ENCODE peak calls at places on chromosome 13, in five cellular contexts. One of them, this sample, is unnamed.
A peak's percentile ranks its signal among the peaks of the same experiment; 100 is the strongest.

GRCh38 chr13:26168276-26168814 is 53.8 kb downstream of the RNF6 start:
- DNase-seq in colonic mucosa: no peak
- DNase-seq in HCT116: no peak
- DNase-seq in left lung: no peak
- DNase-seq in upper lobe of right lung: no peak
- DNase-seq in this sample: no peak

GRCh38 chr13:75764251-75764650 is 128.1 kb downstream of the LMO7 start:
- DNase-seq in upper lobe of right lung: no peak
- DNase-seq in colonic mucosa: no peak
- DNase-seq in HCT116: no peak
- DNase-seq in left lung: no peak
- DNase-seq in this sample: no peak

GRCh38 chr13:59259416-59260000 is 904.2 kb downstream of the DIAPH3 start:
- DNase-seq in upper lobe of right lung: no peak
- DNase-seq in HCT116: no peak
- DNase-seq in left lung: no peak
- DNase-seq in colonic mucosa: no peak
- DNase-seq in this sample: no peak

GRCh38 chr13:98466634-98467236 is 110.2 kb downstream of the STK24 start:
- DNase-seq in HCT116: no peak
- DNase-seq in left lung: no peak
- DNase-seq in upper lobe of right lung: no peak
- DNase-seq in colonic mucosa: no peak
- DNase-seq in this sample: peak; percentile 42

GRCh38 chr13:111114362-111115050 is 604 bp upstream of the ARHGEF7 start:
- DNase-seq in upper lobe of right lung: peak; percentile 77
- DNase-seq in left lung: no peak
- DNase-seq in colonic mucosa: no peak
- DNase-seq in HCT116: no peak
- DNase-seq in this sample: no peak

GRCh38 chr13:74101436-74101835 is 32.8 kb downstream of the KLF12 start:
- DNase-seq in colonic mucosa: no peak
- DNase-seq in upper lobe of right lung: no peak
- DNase-seq in left lung: no peak
- DNase-seq in HCT116: no peak
- DNase-seq in this sample: no peak

GRCh38 chr13:93758575-93758974 is 532.0 kb downstream of the GPC6 start:
- DNase-seq in HCT116: no peak
- DNase-seq in left lung: no peak
- DNase-seq in colonic mucosa: no peak
- DNase-seq in upper lobe of right lung: no peak
- DNase-seq in this sample: peak; percentile 0

GRCh38 chr13:94703271-94703670 is 9.1 kb downstream of the SOX21 start:
- DNase-seq in upper lobe of right lung: no peak
- DNase-seq in left lung: no peak
- DNase-seq in colonic mucosa: no peak
- DNase-seq in HCT116: no peak
- DNase-seq in this sample: no peak

GRCh38 chr13:104586010-104586746 is 1520.0 kb upstream of the SLC10A2 start:
- DNase-seq in HCT116: peak; percentile 18
- DNase-seq in upper lobe of right lung: no peak
- DNase-seq in colonic mucosa: peak; percentile 57
- DNase-seq in left lung: no peak
- DNase-seq in this sample: peak; percentile 17

GRCh38 chr13:102235689-102236088 is 166.2 kb downstream of the FGF14 start:
- DNase-seq in left lung: no peak
- DNase-seq in colonic mucosa: no peak
- DNase-seq in upper lobe of right lung: no peak
- DNase-seq in HCT116: no peak
- DNase-seq in this sample: no peak

GRCh38 chr13:30429721-30430694 is 7.7 kb downstream of the UBE2L5 start:
- DNase-seq in colonic mucosa: no peak
- DNase-seq in upper lobe of right lung: no peak
- DNase-seq in left lung: no peak
- DNase-seq in HCT116: peak; percentile 60
- DNase-seq in this sample: peak; percentile 91

GRCh38 chr13:113437408-113438010 is 15.8 kb downstream of the ADPRHL1 start:
- DNase-seq in HCT116: no peak
- DNase-seq in upper lobe of right lung: no peak
- DNase-seq in colonic mucosa: no peak
- DNase-seq in left lung: no peak
- DNase-seq in this sample: no peak

GRCh38 chr13:47455581-47455980 is 545.5 kb downstream of the SUCLA2 start:
- DNase-seq in upper lobe of right lung: no peak
- DNase-seq in colonic mucosa: no peak
- DNase-seq in left lung: no peak
- DNase-seq in HCT116: no peak
- DNase-seq in this sample: no peak

GRCh38 chr13:98370806-98371553 is 193.9 kb upstream of the RNF113B start:
- DNase-seq in HCT116: no peak
- DNase-seq in left lung: no peak
- DNase-seq in colonic mucosa: no peak
- DNase-seq in upper lobe of right lung: no peak
- DNase-seq in this sample: no peak

GRCh38 chr13:113400621-113401451 is 36.9 kb upstream of the GRTP1 start:
- DNase-seq in HCT116: no peak
- DNase-seq in left lung: peak; percentile 51
- DNase-seq in upper lobe of right lung: peak; percentile 66
- DNase-seq in colonic mucosa: no peak
- DNase-seq in this sample: no peak

GRCh38 chr13:42363941-42364612 is 92.1 kb downstream of the AKAP11 start:
- DNase-seq in left lung: no peak
- DNase-seq in colonic mucosa: no peak
- DNase-seq in HCT116: no peak
- DNase-seq in upper lobe of right lung: no peak
- DNase-seq in this sample: peak; percentile 44

GRCh38 chr13:92530364-92530763 is 696.2 kb upstream of the GPC6 start:
- DNase-seq in HCT116: no peak
- DNase-seq in left lung: no peak
- DNase-seq in colonic mucosa: no peak
- DNase-seq in upper lobe of right lung: no peak
- DNase-seq in this sample: no peak

GRCh38 chr13:30907167-30907761 is 1.2 kb downstream of the MEDAG start:
- DNase-seq in left lung: no peak
- DNase-seq in colonic mucosa: no peak
- DNase-seq in upper lobe of right lung: no peak
- DNase-seq in HCT116: no peak
- DNase-seq in this sample: no peak

GRCh38 chr13:78689011-78689410 is 30.1 kb upstream of the OBI1 start:
- DNase-seq in HCT116: no peak
- DNase-seq in colonic mucosa: no peak
- DNase-seq in left lung: no peak
- DNase-seq in upper lobe of right lung: no peak
- DNase-seq in this sample: no peak

GRCh38 chr13:106569233-106570095 is 1.5 kb upstream of the ARGLU1 start:
- DNase-seq in upper lobe of right lung: no peak
- DNase-seq in colonic mucosa: no peak
- DNase-seq in HCT116: no peak
- DNase-seq in left lung: no peak
- DNase-seq in this sample: no peak

GRCh38 chr13:75788494-75788991 is 152.4 kb downstream of the LMO7 start:
- DNase-seq in HCT116: no peak
- DNase-seq in left lung: peak; percentile 74
- DNase-seq in colonic mucosa: peak; percentile 74
- DNase-seq in upper lobe of right lung: no peak
- DNase-seq in this sample: no peak

GRCh38 chr13:26623125-26623524 is 65.6 kb downstream of the WASF3 start:
- DNase-seq in HCT116: no peak
- DNase-seq in left lung: no peak
- DNase-seq in upper lobe of right lung: no peak
- DNase-seq in colonic mucosa: no peak
- DNase-seq in this sample: no peak

GRCh38 chr13:71964491-71965108 is 97.6 kb upstream of the DACH1 start:
- DNase-seq in colonic mucosa: no peak
- DNase-seq in HCT116: no peak
- DNase-seq in left lung: no peak
- DNase-seq in upper lobe of right lung: no peak
- DNase-seq in this sample: no peak

GRCh38 chr13:98563071-98563470 is 13.8 kb downstream of the STK24 start:
- DNase-seq in colonic mucosa: no peak
- DNase-seq in HCT116: no peak
- DNase-seq in left lung: no peak
- DNase-seq in upper lobe of right lung: no peak
- DNase-seq in this sample: no peak

GRCh38 chr13:51758691-51759090 is 45.3 kb downstream of the DHRS12 start:
- DNase-seq in HCT116: no peak
- DNase-seq in upper lobe of right lung: no peak
- DNase-seq in colonic mucosa: no peak
- DNase-seq in left lung: no peak
- DNase-seq in this sample: no peak

GRCh38 chr13:101452519-101453485 is at the start of gene ITGBL1:
- DNase-seq in colonic mucosa: no peak
- DNase-seq in left lung: peak; percentile 65
- DNase-seq in HCT116: no peak
- DNase-seq in upper lobe of right lung: no peak
- DNase-seq in this sample: no peak

GRCh38 chr13:22061371-22061805 is 390.5 kb downstream of the FGF9 start:
- DNase-seq in HCT116: no peak
- DNase-seq in colonic mucosa: no peak
- DNase-seq in upper lobe of right lung: no peak
- DNase-seq in left lung: no peak
- DNase-seq in this sample: no peak

GRCh38 chr13:48233097-48233885 is at the start of gene ITM2B:
- DNase-seq in upper lobe of right lung: peak; percentile 93
- DNase-seq in colonic mucosa: peak; percentile 84
- DNase-seq in HCT116: peak; percentile 13
- DNase-seq in left lung: peak; percentile 95
- DNase-seq in this sample: peak; percentile 79

GRCh38 chr13:102089177-102089576 is 312.7 kb downstream of the FGF14 start:
- DNase-seq in colonic mucosa: no peak
- DNase-seq in upper lobe of right lung: no peak
- DNase-seq in left lung: no peak
- DNase-seq in HCT116: no peak
- DNase-seq in this sample: no peak

GRCh38 chr13:43686557-43686956 is 100.2 kb downstream of the ENOX1 start:
- DNase-seq in colonic mucosa: no peak
- DNase-seq in left lung: no peak
- DNase-seq in upper lobe of right lung: no peak
- DNase-seq in HCT116: no peak
- DNase-seq in this sample: peak; percentile 29

GRCh38 chr13:99217461-99218101 is 16.9 kb downstream of the UBAC2 start:
- DNase-seq in colonic mucosa: no peak
- DNase-seq in upper lobe of right lung: no peak
- DNase-seq in left lung: peak; percentile 77
- DNase-seq in HCT116: no peak
- DNase-seq in this sample: no peak

GRCh38 chr13:33787051-33787591 is 30.8 kb upstream of the RFC3 start:
- DNase-seq in upper lobe of right lung: no peak
- DNase-seq in HCT116: no peak
- DNase-seq in left lung: no peak
- DNase-seq in colonic mucosa: no peak
- DNase-seq in this sample: no peak

GRCh38 chr13:65855276-65855675 is 1374.9 kb downstream of the PCDH9 start:
- DNase-seq in colonic mucosa: no peak
- DNase-seq in left lung: no peak
- DNase-seq in upper lobe of right lung: no peak
- DNase-seq in HCT116: no peak
- DNase-seq in this sample: peak; percentile 1

GRCh38 chr13:73913043-73913740 is 221.0 kb downstream of the KLF12 start:
- DNase-seq in HCT116: no peak
- DNase-seq in left lung: no peak
- DNase-seq in colonic mucosa: no peak
- DNase-seq in upper lobe of right lung: no peak
- DNase-seq in this sample: no peak

GRCh38 chr13:75196112-75196855 is 285.7 kb downstream of the TBC1D4 start:
- DNase-seq in HCT116: no peak
- DNase-seq in upper lobe of right lung: no peak
- DNase-seq in left lung: no peak
- DNase-seq in colonic mucosa: no peak
- DNase-seq in this sample: no peak

GRCh38 chr13:84662503-84662902 is 780.2 kb upstream of the SLITRK1 start:
- DNase-seq in upper lobe of right lung: no peak
- DNase-seq in colonic mucosa: no peak
- DNase-seq in left lung: no peak
- DNase-seq in HCT116: no peak
- DNase-seq in this sample: no peak
- TF ChIP-seq CTCF in upper lobe of right lung: no peak
- TF ChIP-seq CTCF in colonic mucosa: no peak
- TF ChIP-seq CTCF in left lung: no peak
- TF ChIP-seq CTCF in HCT116: no peak
- TF ChIP-seq CTCF in this sample: no peak

DNA sequence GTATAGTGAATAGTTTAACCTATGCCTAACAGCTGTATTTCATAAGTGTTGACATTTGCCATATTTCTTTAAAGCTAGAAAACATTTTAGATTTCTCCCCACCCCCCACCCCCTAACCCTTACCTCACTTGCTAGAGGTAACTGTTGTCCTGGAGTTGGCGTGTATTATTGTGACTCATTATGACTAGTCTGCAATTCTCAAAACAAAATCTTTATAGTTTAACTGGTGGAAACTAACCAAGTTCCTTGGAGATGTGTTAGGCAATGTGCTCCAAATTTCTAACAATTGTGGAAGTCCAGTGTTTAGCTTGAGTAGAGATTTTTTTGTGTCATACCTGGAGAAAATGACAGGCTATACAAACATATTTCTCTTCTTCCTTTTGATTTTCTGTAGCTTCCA is 38.0 kb downstream of the KCTD4 start:
- DNase-seq in upper lobe of right lung: no peak
- DNase-seq in colonic mucosa: no peak
- DNase-seq in left lung: no peak
- DNase-seq in HCT116: peak; percentile 76
- DNase-seq in this sample: peak; percentile 81
- H3K27ac ChIP-seq in upper lobe of right lung: no peak overlapping the region
- H3K27ac ChIP-seq in colonic mucosa: peak overlapping the region; percentile 49
- H3K27ac ChIP-seq in left lung: peak overlapping the region; percentile 3
- H3K27ac ChIP-seq in HCT116: peak overlapping the region; percentile 66
- H3K27ac ChIP-seq in this sample: peak overlapping the region; percentile 94

GRCh38 chr13:28530729-28531194 is 35.8 kb upstream of the FLT1 start:
- DNase-seq in upper lobe of right lung: no peak
- DNase-seq in HCT116: no peak
- DNase-seq in left lung: peak; percentile 85
- DNase-seq in colonic mucosa: no peak
- DNase-seq in this sample: no peak
- TF ChIP-seq CTCF in upper lobe of right lung: no peak
- TF ChIP-seq CTCF in HCT116: no peak
- TF ChIP-seq CTCF in left lung: no peak
- TF ChIP-seq CTCF in colonic mucosa: no peak
- TF ChIP-seq CTCF in this sample: no peak

GRCh38 chr13:49858183-49858856 is 65.8 kb upstream of the KPNA3 start:
- DNase-seq in left lung: no peak
- DNase-seq in colonic mucosa: no peak
- DNase-seq in upper lobe of right lung: no peak
- DNase-seq in HCT116: no peak
- DNase-seq in this sample: peak; percentile 83
- H3K27ac ChIP-seq in left lung: peak overlapping the region; percentile 72
- H3K27ac ChIP-seq in colonic mucosa: no peak overlapping the region
- H3K27ac ChIP-seq in upper lobe of right lung: peak overlapping the region; percentile 85
- H3K27ac ChIP-seq in HCT116: peak overlapping the region; percentile 16
- H3K27ac ChIP-seq in this sample: peak overlapping the region; percentile 87

GRCh38 chr13:110089815-110090214 is 217.1 kb downstream of the COL4A1 start:
- DNase-seq in left lung: no peak
- DNase-seq in HCT116: no peak
- DNase-seq in upper lobe of right lung: no peak
- DNase-seq in colonic mucosa: no peak
- DNase-seq in this sample: peak; percentile 17
- TF ChIP-seq CTCF in left lung: peak; percentile 19
- TF ChIP-seq CTCF in HCT116: peak; percentile 56
- TF ChIP-seq CTCF in upper lobe of right lung: peak; percentile 20
- TF ChIP-seq CTCF in colonic mucosa: no peak
- TF ChIP-seq CTCF in this sample: peak; percentile 12